ENCODE peak calls at places on chromosomes 11 and 22, in ten cellular contexts. N is NCI-H1436, P is coronary artery, A is HEK293T, B is NCI-H510A treated with DMSO at 0.1 percent for 48 hours, K is pulmonary artery endothelial cell, Z is HFF-Myc, F is neural crest cell, J is germinal center, G is uterus. U is an unnamed sample.

GRCh38 chr11:14148653-14149273 is 186.2 kb downstream of the SPON1 start:
- DNase-seq in N (peak), P (no peak), A (peak), B (peak), K (no peak), Z (peak), F (no peak), J (no peak), G (no peak), U (no peak)

GRCh38 chr11:93988455-93988854 is 32.7 kb upstream of the HEPHL1 start:
- DNase-seq in N (no peak), P (no peak), A (no peak), B (no peak), K (no peak), Z (no peak), F (no peak), J (no peak), G (no peak), U (no peak)

GRCh38 chr11:1034001-1034400 is 2.5 kb downstream of the MUC6 start:
- DNase-seq in N (no peak), P (no peak), A (no peak), B (no peak), K (no peak), Z (no peak), F (no peak), J (no peak), G (no peak), U (no peak)

GRCh38 chr11:126357055-126357962 is 1.8 kb downstream of the ST3GAL4 start:
- DNase-seq in N (no peak), P (no peak), A (no peak), B (no peak), K (no peak), Z (no peak), F (no peak), J (no peak), G (no peak), U (no peak)

GRCh38 chr22:24894998-24895397 is 51.5 kb downstream of the LHFPL7 start:
- DNase-seq in N (no peak), P (peak), A (no peak), B (peak), K (peak), Z (peak), F (no peak), J (no peak), G (peak), U (peak)

GRCh38 chr22:20069331-20070042 is 10.6 kb upstream of the DGCR8 start:
- DNase-seq in N (no peak), P (no peak), A (no peak), B (no peak), K (no peak), Z (no peak), F (no peak), J (no peak), G (no peak), U (no peak)

GRCh38 chr11:116232364-116232801 is 540.4 kb downstream of the BUD13 start:
- DNase-seq in N (peak), P (no peak), A (peak), B (no peak), K (no peak), Z (no peak), F (no peak), J (no peak), G (peak), U (no peak)

GRCh38 chr11:117548876-117549275 is 221.2 kb downstream of the CEP164 start:
- DNase-seq in N (no peak), P (no peak), A (no peak), B (no peak), K (no peak), Z (no peak), F (no peak), J (no peak), G (no peak), U (no peak)

GRCh38 chr11:67415501-67416304 is at the start of gene CARNS1:
- DNase-seq in N (no peak), P (no peak), A (no peak), B (peak), K (no peak), Z (no peak), F (no peak), J (no peak), G (no peak), U (no peak)

GRCh38 chr22:23400286-23400981 is 179.7 kb downstream of the IGLL1 start:
- DNase-seq in N (peak), P (no peak), A (no peak), B (no peak), K (no peak), Z (no peak), F (no peak), J (no peak), G (no peak), U (no peak)

GRCh38 chr11:4453118-4453517 is 4.0 kb downstream of the OR52K2 start:
- DNase-seq in N (no peak), P (no peak), A (no peak), B (no peak), K (no peak), Z (no peak), F (no peak), J (no peak), G (no peak), U (no peak)

GRCh38 chr11:69140635-69141034 is 15.1 kb upstream of the SMIM38 start:
- DNase-seq in N (no peak), P (no peak), A (no peak), B (no peak), K (no peak), Z (no peak), F (no peak), J (no peak), G (no peak), U (no peak)

GRCh38 chr11:19977941-19978340 is 182.3 kb downstream of the DBX1 start:
- DNase-seq in N (no peak), P (no peak), A (no peak), B (no peak), K (no peak), Z (no peak), F (no peak), J (no peak), G (no peak), U (no peak)

U was measured in SHP77 treated with DMSO at 0.1 percent for 48 hours.